ENCODE peak calls at places on chromosomes 3 and 15, in four cellular contexts. G is adrenal gland, L is epithelial cell of esophagus, V is colonic mucosa. F is an unnamed sample.

GRCh38 chr15:69593981-69594966 is 141.7 kb downstream of the RPLP1 start:
- DNase-seq in G (peak; percentile 46), V (peak; percentile 95), L (peak; percentile 80), F (peak; percentile 90)

GRCh38 chr3:159855599-159856495 is 132.8 kb upstream of the IL12A start:
- DNase-seq in G (no peak), V (no peak), L (no peak), F (no peak)

GRCh38 chr3:138348950-138349739 is 766 bp downstream of the MRAS start:
- DNase-seq in V (peak; percentile 21), G (peak; percentile 54), L (no peak), F (no peak)

GRCh38 chr3:40310690-40311089 is 1.2 kb downstream of the EIF1B start:
- DNase-seq in V (no peak), L (peak; percentile 31), G (peak; percentile 16), F (no peak)

GRCh38 chr3:139718415-139718814 is 40.6 kb upstream of the NMNAT3 start:
- DNase-seq in V (peak; percentile 19), G (peak; percentile 51), L (peak; percentile 32), F (peak; percentile 39)

GRCh38 chr3:10194328-10195071 is 29.8 kb downstream of the IRAK2 start:
- DNase-seq in L (peak; percentile 96), G (peak; percentile 73), V (no peak), F (peak; percentile 95)

GRCh38 chr3:188170461-188171459 is 16.8 kb downstream of the LPP start:
- DNase-seq in L (peak; percentile 89), G (no peak), V (peak; percentile 54), F (peak; percentile 89)

GRCh38 chr3:16103472-16103871 is 71.0 kb upstream of the GALNT15 start:
- DNase-seq in L (no peak), G (no peak), V (no peak), F (no peak)

GRCh38 chr3:99529265-99529664 is 109.1 kb upstream of the COL8A1 start:
- DNase-seq in G (no peak), V (no peak), L (no peak), F (no peak)

GRCh38 chr15:63726491-63726890 is 107.3 kb downstream of the HERC1 start:
- DNase-seq in L (no peak), G (no peak), V (no peak), F (no peak)

GRCh38 chr3:56758539-56758981 is 43.2 kb downstream of the ARHGEF3 start:
- DNase-seq in L (peak; percentile 77), V (no peak), G (peak; percentile 57), F (peak; percentile 80)

GRCh38 chr3:169218314-169218983 is 445.1 kb downstream of the MECOM start:
- DNase-seq in V (peak; percentile 57), L (peak; percentile 55), G (peak; percentile 40), F (peak; percentile 63)

GRCh38 chr3:32316976-32317375 is 74.7 kb upstream of the CMTM7 start:
- DNase-seq in L (no peak), G (no peak), V (no peak), F (no peak)

DNA sequence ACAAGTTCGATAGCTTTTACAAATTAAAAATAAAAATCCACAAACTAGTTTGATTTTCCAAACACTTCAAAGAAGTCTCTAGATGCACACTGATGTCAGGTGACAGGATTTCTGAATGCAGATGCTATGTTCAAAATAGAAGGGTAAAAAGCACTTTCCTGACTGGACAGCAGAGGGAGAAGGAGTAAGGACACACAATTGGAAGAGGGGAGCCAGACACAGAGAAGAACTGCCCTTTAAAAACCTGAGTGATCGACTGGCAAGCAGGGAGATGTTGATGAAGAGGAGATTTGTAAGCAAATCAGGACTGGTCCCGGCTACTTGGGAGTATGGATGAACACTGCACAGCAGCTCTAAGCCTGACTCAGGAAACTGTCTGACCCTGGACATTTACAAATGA is 612.8 kb downstream of the MAGI1 start:
- DNase-seq in L (peak; percentile 36), G (no peak), V (no peak), F (peak; percentile 23)
- TF ChIP-seq CTCF in L (peak; percentile 56), G (no peak), V (no peak), F (peak; percentile 43)

GRCh38 chr3:148379763-148380162 is 317.9 kb upstream of the AGTR1 start:
- DNase-seq in G (no peak), V (no peak), L (peak; percentile 66), F (peak; percentile 62)
- TF ChIP-seq CTCF in G (peak; percentile 12), V (peak; percentile 36), L (peak; percentile 53), F (peak; percentile 41)

GRCh38 chr15:36810656-36811449 is 231.4 kb downstream of the CDIN1 start:
- DNase-seq in V (no peak), L (no peak), G (no peak), F (no peak)
- TF ChIP-seq CTCF in V (no peak), L (peak; percentile 10), G (no peak), F (peak; percentile 20)

GRCh38 chr3:120348981-120349818 is at the start of gene LRRC58:
- DNase-seq in G (peak; percentile 96), V (peak; percentile 89), L (peak; percentile 95), F (peak; percentile 76)
- TF ChIP-seq CTCF in G (no peak), V (no peak), L (peak; percentile 10), F (peak; percentile 52)

GRCh38 chr3:53269888-53270880 is 14.4 kb upstream of the TKT start:
- DNase-seq in V (peak; percentile 75), L (peak; percentile 100), G (peak; percentile 92), F (peak; percentile 99)
- TF ChIP-seq CTCF in V (no peak), L (peak; percentile 3), G (no peak), F (no peak)

GRCh38 chr3:190224466-190225185 is 97.6 kb downstream of the CLDN1 start:
- DNase-seq in G (no peak), L (no peak), V (no peak), F (no peak)

GRCh38 chr3:190222360-190222759 is 99.9 kb downstream of the CLDN1 start:
- DNase-seq in L (no peak), G (no peak), V (no peak), F (no peak)

GRCh38 chr3:190222916-190223315 is 99.3 kb downstream of the CLDN1 start:
- DNase-seq in G (no peak), L (no peak), V (no peak), F (no peak)

GRCh38 chr3:190227064-190227463 is 95.2 kb downstream of the CLDN1 start:
- DNase-seq in L (no peak), G (no peak), V (no peak), F (no peak)

DNA sequence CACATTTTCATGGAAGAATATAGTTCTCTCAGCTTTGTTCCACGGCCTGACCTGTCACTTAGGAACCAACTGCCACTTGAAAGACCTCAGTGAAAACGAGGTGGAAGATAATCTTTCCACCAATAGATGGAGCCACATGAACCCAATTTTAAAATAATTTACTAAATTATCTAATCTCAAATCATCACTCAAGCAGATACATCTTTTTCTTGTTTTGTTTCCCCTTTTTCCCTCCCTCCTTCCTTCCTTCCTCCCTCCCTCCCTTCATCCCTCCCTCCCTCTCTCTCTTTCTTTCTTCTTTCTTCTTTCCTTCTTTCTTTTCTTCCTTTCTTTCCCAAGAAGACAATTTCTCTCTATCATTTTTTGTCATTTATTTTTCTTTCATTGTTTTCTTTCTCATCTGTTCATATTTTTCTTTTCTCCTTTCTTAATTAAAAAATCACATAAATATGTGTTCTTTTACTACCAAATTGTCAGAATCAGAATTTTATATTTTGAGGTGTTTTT is 97.0 kb downstream of the CLDN1 start:
- DNase-seq in L (peak; percentile 64), V (no peak), G (peak; percentile 40), F (peak; percentile 68)
- TF ChIP-seq CTCF in L (peak; percentile 54), V (peak; percentile 28), G (peak; percentile 34), F (peak; percentile 51)

GRCh38 chr15:68335655-68336054 is 58.1 kb downstream of the FEM1B start:
- DNase-seq in L (no peak), G (peak; percentile 43), V (no peak), F (no peak)
- TF ChIP-seq CTCF in L (no peak), G (no peak), V (no peak), F (no peak)

DNA sequence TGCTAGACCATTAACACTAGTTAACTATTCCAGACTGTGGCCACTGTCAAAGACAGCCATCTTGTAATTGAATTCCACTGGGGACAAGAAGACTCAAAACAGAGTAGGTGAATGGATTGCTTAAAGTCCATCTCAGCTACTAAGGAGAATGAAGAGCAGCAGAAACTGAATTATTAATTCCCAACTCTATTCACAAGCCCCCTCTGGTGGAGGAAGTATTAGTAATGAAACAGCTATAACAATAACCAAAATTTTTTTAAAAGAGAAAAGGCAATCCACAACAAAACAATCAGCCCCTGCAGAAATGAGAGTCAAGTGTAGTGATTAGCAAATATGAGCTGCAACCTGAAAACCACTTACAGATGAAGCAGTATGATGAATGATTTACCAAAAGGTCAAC is 302.8 kb downstream of the FHIT start:
- DNase-seq in G (no peak), V (no peak), L (peak; percentile 35), F (peak; percentile 22)
- TF ChIP-seq CTCF in G (no peak), V (no peak), L (peak; percentile 28), F (peak; percentile 14)

GRCh38 chr15:81175496-81175895 is 21.2 kb upstream of the IL16 start:
- DNase-seq in L (no peak), G (no peak), V (no peak), F (no peak)

GRCh38 chr15:81174125-81174524 is 22.6 kb upstream of the IL16 start:
- DNase-seq in L (no peak), G (no peak), V (no peak), F (no peak)

GRCh38 chr15:81178365-81178764 is 18.3 kb upstream of the IL16 start:
- DNase-seq in L (no peak), G (no peak), V (no peak), F (no peak)

GRCh38 chr15:81174759-81175327 is 21.8 kb upstream of the IL16 start:
- DNase-seq in G (no peak), L (no peak), V (no peak), F (no peak)

GRCh38 chr15:81176291-81176893 is 20.3 kb upstream of the IL16 start:
- DNase-seq in L (no peak), G (peak; percentile 11), V (peak; percentile 27), F (no peak)
- TF ChIP-seq CTCF in L (no peak), G (no peak), V (no peak), F (no peak)

DNA sequence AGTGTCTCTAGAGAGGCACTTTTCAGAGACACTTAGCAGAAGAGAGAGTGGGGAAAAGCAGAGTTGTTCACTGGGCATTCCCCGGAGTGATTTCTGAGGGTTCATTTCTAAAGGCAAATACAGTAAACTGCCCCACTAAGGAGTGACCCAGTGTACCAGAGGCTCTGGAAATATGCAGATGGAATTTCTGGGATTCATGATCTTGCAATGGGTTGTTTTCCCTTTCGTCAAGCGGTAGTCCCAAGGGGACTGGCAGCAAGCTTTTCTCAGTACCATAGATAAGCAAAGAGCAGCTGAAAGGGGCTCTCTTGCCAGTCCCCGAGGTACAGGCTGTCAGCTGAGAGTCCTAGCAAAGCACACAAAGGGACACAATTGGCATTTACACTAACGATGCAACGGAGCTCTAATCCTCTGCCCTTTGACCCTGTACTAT is 155.6 kb downstream of the SEMA6D start:
- DNase-seq in V (no peak), G (no peak), L (no peak), F (no peak)
- TF ChIP-seq CTCF in V (no peak), G (no peak), L (no peak), F (no peak)

F was measured in bronchial epithelial cell.